ENCODE peak calls at places on chromosomes 5 and 9, in five cellular contexts. I is neuronal stem cell; J is CD8-positive, alpha-beta memory T cell; N is fibroblast of lung; Q is lung. E is an unnamed sample. For H3K27me3, the result is how much of the 10 kb centered on the place peaks cover.

GRCh38 chr5:136020383-136021015 is 8.3 kb upstream of the TGFBI start:
- DNase-seq in I (no peak), J (no peak), N (peak), Q (no peak), E (peak)

GRCh38 chr5:150021491-150022162 is 21.1 kb downstream of the HMGXB3 start:
- DNase-seq in I (no peak), J (no peak), N (peak), Q (no peak), E (no peak)

GRCh38 chr9:27460225-27461023 is 63.7 kb upstream of the IFNK start:
- DNase-seq in I (no peak), J (no peak), N (no peak), Q (no peak), E (no peak)

GRCh38 chr5:72512179-72512860 is 5.1 kb upstream of the ZNF366 start:
- DNase-seq in I (no peak), J (no peak), N (peak), Q (no peak), E (no peak)

GRCh38 chr5:104071887-104072286 is 509.3 kb upstream of the NUDT12 start:
- DNase-seq in I (no peak), J (no peak), N (no peak), Q (no peak), E (no peak)

GRCh38 chr5:41841325-41841724 is 28.9 kb downstream of the OXCT1 start:
- DNase-seq in I (no peak), J (no peak), N (no peak), Q (no peak), E (no peak)

GRCh38 chr9:71918419-71918818 is 7.0 kb downstream of the C9orf85 start:
- DNase-seq in I (no peak), J (no peak), N (no peak), Q (no peak), E (no peak)

GRCh38 chr5:14146725-14147124 is 3.6 kb downstream of the TRIO start:
- DNase-seq in I (no peak), J (no peak), N (peak), Q (no peak), E (no peak)

GRCh38 chr5:76439201-76439600 is 36.1 kb downstream of the IQGAP2 start:
- DNase-seq in I (no peak), J (no peak), N (no peak), Q (no peak), E (no peak)

GRCh38 chr9:124707667-124708066 is 63.4 kb downstream of the NR6A1 start:
- DNase-seq in I (no peak), J (no peak), N (peak), Q (no peak), E (no peak)

GRCh38 chr9:71746023-71746752 is 22.1 kb downstream of the CEMIP2 start:
- DNase-seq in I (no peak), J (no peak), N (no peak), Q (no peak), E (no peak)

GRCh38 chr5:143244000-143244736 is 159.3 kb downstream of the NR3C1 start:
- DNase-seq in I (no peak), J (no peak), N (peak), Q (peak), E (peak)

GRCh38 chr5:59430066-59430702 is 463.3 kb downstream of the PDE4D start:
- DNase-seq in I (no peak), J (no peak), N (no peak), Q (no peak), E (no peak)

GRCh38 chr9:5355817-5356216 is 16.1 kb upstream of the RLN1 start:
- DNase-seq in I (no peak), J (no peak), N (no peak), Q (no peak), E (no peak)

GRCh38 chr5:123865641-123866040 is 353.7 kb downstream of the CSNK1G3 start:
- DNase-seq in I (no peak), J (no peak), N (peak), Q (no peak), E (no peak)

GRCh38 chr5:83856898-83857297 is 136.2 kb upstream of the HAPLN1 start:
- DNase-seq in I (no peak), J (no peak), N (no peak), Q (no peak), E (no peak)

GRCh38 chr5:98489021-98489420 is 284.4 kb upstream of the RGMB start:
- DNase-seq in I (no peak), J (no peak), N (no peak), Q (no peak), E (no peak)

GRCh38 chr5:41527201-41527779 is 16.9 kb upstream of the PLCXD3 start:
- DNase-seq in I (no peak), J (no peak), N (peak), Q (no peak), E (no peak)

GRCh38 chr9:26112724-26113123 is 434.5 kb upstream of the TUSC1 start:
- DNase-seq in I (no peak), J (no peak), N (peak), Q (no peak), E (no peak)

GRCh38 chr9:96222132-96222531 is 79.8 kb downstream of the HSD17B3 start:
- DNase-seq in I (no peak), J (no peak), N (no peak), Q (no peak), E (no peak)

GRCh38 chr9:119898316-119898715 is 529.1 kb upstream of the BRINP1 start:
- DNase-seq in I (no peak), J (no peak), N (no peak), Q (no peak), E (no peak)

GRCh38 chr5:69416180-69416579 is 1.3 kb downstream of the MARVELD2 start:
- DNase-seq in I (peak), J (no peak), N (no peak), Q (no peak), E (no peak)

GRCh38 chr9:129640086-129640870 is 1.7 kb downstream of the ASB6 start:
- DNase-seq in I (no peak), J (no peak), N (peak), Q (no peak), E (no peak)

GRCh38 chr9:88746029-88746743 is 211.2 kb downstream of the NXNL2 start:
- DNase-seq in I (no peak), J (no peak), N (peak), Q (no peak), E (peak)

GRCh38 chr5:67639311-67639710 is 442.7 kb upstream of the CD180 start:
- DNase-seq in I (no peak), J (no peak), N (no peak), Q (no peak), E (no peak)

GRCh38 chr5:9658726-9659125 is 28.6 kb upstream of the TAS2R1 start:
- DNase-seq in I (no peak), J (no peak), N (no peak), Q (no peak), E (no peak)

GRCh38 chr9:755454-756381 is 85.8 kb upstream of the DMRT1 start:
- DNase-seq in I (no peak), J (no peak), N (peak), Q (no peak), E (no peak)

GRCh38 chr9:34374905-34375552 is 1.7 kb downstream of the MYORG start:
- DNase-seq in I (no peak), J (no peak), N (no peak), Q (no peak), E (peak)

GRCh38 chr5:137344723-137345322 is 154.3 kb downstream of the SPOCK1 start:
- DNase-seq in I (peak), J (no peak), N (peak), Q (no peak), E (peak)

GRCh38 chr5:145222622-145223021 is 612.5 kb downstream of the PRELID2 start:
- DNase-seq in I (no peak), J (no peak), N (no peak), Q (no peak), E (no peak)

GRCh38 chr5:97919719-97920118 is 736.7 kb upstream of the RIOK2 start:
- DNase-seq in I (no peak), J (no peak), N (no peak), Q (no peak), E (no peak)

GRCh38 chr5:58456486-58456885 is 3.4 kb downstream of the PLK2 start:
- DNase-seq in I (no peak), J (no peak), N (no peak), Q (no peak), E (no peak)

GRCh38 chr9:96490534-96491078 is 40.6 kb downstream of the HABP4 start:
- DNase-seq in I (no peak), J (no peak), N (no peak), Q (no peak), E (no peak)

GRCh38 chr5:68371607-68372006 is 156.1 kb downstream of the PIK3R1 start:
- DNase-seq in I (no peak), J (no peak), N (no peak), Q (no peak), E (no peak)

GRCh38 chr5:51650824-51651223 is 267.6 kb downstream of the ISL1 start:
- DNase-seq in I (no peak), J (no peak), N (no peak), Q (no peak), E (no peak)

GRCh38 chr5:143051244-143052058 is 281.3 kb downstream of the ARHGAP26 start:
- DNase-seq in I (no peak), J (no peak), N (peak), Q (no peak), E (no peak)

GRCh38 chr9:76022317-76022716 is 131.8 kb downstream of the PCSK5 start:
- DNase-seq in I (peak), J (no peak), N (no peak), Q (no peak), E (no peak)

GRCh38 chr5:36944607-36945225 is 68.1 kb downstream of the NIPBL start:
- DNase-seq in I (peak), J (no peak), N (peak), Q (no peak), E (no peak)

DNA sequence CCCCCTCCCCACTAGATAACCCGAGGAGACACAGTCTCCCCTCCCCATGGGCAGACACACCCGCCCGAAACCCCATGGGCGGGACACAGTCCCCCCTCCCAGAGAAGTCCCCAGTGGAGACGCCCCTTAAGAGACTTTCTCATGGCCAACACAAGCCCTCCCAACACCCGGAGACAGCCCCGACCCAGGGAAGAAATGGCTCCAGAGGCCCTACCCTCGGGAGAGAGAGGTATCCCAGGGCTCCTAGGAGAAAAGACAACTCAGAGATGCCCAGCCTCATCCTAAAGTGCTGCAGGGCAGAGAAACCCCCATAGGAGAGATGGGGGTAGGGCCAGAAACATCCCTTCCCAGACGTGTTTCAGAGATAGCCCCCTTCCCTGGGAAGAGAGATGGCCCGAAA is 27.4 kb downstream of the PCDH1 start:
- DNase-seq in I (no peak), J (no peak), N (no peak), Q (no peak), E (no peak)
- H3K4me3 ChIP-seq in I (no peak), J (no peak), N (no peak), Q (no peak), E (no peak)

DNA sequence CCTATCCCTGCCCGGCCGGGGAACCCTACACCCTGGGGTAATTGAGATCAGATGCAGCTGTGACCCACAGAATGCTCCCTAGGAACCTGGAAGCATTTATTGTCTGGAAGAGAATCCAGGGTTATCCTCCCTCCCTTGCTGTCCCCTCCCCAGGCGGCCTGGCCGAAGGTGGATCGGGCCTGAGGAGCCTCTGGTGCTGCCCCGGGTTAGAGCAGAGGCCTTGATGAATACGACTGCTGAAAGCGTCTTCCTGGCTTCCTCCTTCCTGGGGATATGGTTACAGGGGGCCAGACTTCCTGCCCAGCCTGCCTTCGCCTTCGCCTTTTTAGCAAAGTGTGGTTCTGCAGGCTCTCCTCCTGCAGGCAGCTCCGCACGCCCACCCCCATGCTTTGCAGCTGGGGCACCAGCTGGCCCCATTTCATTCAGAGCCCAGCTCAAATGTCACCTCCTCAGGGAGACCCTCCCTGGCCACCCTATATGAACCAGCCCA is 22.5 kb upstream of the PTGS1 start:
- DNase-seq in I (no peak), J (no peak), N (no peak), Q (no peak), E (no peak)
- H3K27ac ChIP-seq in I (no peak), J (no peak), N (no peak), Q (peak), E (no peak)

DNA sequence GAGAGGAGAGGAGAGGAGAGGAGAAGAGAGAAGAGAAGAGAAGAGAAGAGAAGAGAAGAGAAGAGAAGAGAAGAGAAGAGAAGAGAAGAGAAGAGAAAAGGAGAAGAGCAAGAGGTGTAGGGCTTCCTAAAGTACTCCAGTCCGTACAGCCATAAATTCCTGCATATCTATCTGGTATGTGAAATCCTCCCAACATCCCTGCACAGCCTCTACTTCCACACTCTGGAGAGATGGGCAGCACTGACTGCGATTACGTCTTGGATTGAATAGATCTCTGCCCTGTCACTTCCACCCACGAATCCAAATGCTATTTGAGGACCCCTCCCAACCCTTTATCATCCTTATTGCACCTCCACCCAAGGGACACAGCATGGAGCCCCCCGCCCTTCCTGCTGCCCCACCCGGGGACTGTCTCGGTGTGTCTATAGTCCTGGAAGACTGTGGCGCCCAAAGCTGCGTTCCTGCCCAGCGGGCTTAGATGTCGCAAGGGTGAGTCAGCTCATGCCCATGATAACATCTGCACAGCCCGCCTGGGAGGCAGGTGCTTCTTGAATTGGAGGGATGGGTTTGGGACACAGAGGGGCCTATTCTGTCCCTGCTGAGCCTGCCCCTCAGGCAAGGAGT is 105.6 kb upstream of the HAND1 start:
- DNase-seq in I (no peak), J (no peak), N (no peak), Q (no peak), E (no peak)
- H3K27me3 ChIP-seq in I (under half), J (under half), N (under half), Q (under half), E (under half)

DNA sequence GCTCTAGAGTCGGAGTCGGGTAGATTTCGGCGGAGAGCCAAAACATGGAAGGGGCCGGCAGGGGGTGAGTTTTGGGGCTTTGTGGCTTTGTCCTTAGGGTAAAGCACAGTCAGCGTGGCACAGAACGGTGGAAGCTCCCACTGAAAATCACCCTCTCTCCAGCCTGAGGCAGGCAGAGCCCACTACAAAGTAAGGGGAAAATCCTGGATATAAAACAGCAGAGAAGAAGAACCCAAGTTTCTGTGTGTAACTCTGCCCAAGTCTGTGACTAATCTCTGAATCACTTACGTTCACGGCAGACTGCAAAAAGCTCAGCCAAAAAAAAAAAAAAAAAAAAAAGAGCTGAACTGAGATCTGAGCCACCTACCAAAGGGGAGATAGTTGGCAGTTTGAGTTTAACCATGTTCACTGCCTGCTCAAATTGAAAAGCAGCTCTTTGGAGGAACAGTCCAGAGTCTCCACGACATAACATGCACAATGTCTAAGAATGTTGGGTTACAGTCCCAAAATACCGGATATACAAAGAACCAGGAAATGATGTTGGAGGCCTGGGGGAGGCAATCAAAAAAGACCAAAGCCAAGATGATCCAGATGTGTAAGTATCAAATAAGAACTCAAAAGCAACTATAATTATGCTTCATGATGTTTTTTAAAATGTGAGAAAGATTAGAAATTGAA is 26.7 kb upstream of the OR2K2 start:
- DNase-seq in I (no peak), J (no peak), N (peak), Q (no peak), E (no peak)
- H3K4me3 ChIP-seq in I (no peak), J (no peak), N (peak), Q (no peak), E (peak)

GRCh38 chr9:137250329-137251193 is 525 bp upstream of the STPG3 start:
- DNase-seq in I (no peak), J (no peak), N (no peak), Q (no peak), E (no peak)
- H3K27ac ChIP-seq in I (no peak), J (no peak), N (no peak), Q (no peak), E (no peak)

DNA sequence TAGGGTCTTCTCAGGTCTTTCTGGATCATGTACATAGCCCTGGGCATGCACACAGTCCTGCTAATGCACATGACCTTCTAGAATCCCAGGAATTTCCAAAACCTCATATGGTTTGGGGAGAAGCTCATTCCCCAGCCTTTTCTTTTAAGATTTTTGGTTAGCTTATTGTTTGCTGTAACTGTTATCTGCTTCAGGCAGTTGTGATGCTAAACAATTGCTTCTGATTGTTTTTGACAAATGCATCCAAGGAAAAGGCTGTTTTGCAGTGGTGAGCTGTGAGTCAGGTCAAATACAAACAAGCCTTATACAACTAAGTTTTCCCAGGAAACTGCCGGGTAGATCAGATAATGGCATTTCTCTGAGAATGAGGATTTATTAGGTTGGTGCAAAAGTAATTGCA is 32.7 kb downstream of the SMC5 start:
- DNase-seq in I (no peak), J (no peak), N (peak), Q (no peak), E (no peak)
- H3K27me3 ChIP-seq in I (under half), J (under half), N (under half), Q (under half), E (under half)

DNA sequence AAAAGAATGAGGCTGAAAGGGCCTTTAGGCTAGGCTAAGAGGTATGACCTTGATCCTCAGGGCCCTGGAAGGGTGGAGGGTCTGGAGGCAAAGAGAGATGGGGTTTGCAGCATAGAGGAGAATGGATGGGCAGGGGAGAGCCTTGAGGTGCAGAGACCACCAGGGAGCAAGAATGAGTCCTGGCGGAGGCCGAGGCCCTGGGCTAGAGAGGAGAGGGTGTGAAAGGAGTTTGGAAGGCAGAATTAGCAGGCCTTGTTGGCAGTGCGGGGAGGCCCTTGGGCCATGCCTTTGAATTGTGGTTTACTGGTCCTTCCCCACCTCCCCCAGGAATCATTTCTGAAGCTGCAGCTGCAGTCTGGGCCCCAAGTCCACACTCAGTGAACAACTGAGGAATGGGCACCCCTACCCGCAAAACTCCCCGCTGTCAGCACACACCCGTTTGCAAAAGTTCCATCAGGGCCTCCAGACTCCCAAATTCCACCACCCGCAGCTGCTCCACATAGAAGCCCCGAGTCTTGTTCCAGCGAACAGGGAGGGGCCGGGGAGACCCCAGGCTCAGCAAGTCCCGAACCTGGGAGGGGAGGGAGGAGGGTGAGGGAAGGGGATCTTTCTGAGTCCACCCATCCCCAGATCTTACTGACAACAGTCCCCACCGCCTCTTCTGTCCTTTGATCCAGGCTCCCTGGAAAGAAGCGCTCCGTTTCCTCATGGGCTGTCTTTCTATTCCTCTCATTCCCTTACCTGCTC is 2.1 kb downstream of the KIF12 start:
- DNase-seq in I (no peak), J (no peak), N (no peak), Q (no peak), E (no peak)
- H3K4me3 ChIP-seq in I (no peak), J (no peak), N (no peak), Q (no peak), E (no peak)

GRCh38 chr5:141680178-141680577 is 1.9 kb downstream of the ARAP3 start:
- DNase-seq in I (no peak), J (no peak), N (no peak), Q (no peak), E (no peak)

GRCh38 chr5:141681695-141682641 is at the start of gene ARAP3:
- DNase-seq in I (peak), J (peak), N (peak), Q (peak), E (peak)

GRCh38 chr5:141681295-141681694 is 735 bp downstream of the ARAP3 start:
- DNase-seq in I (no peak), J (no peak), N (no peak), Q (no peak), E (no peak)

GRCh38 chr5:141683596-141684161 is 1.6 kb upstream of the ARAP3 start:
- DNase-seq in I (no peak), J (no peak), N (no peak), Q (no peak), E (no peak)

GRCh38 chr5:141680751-141681201 is 1.3 kb downstream of the ARAP3 start:
- DNase-seq in I (peak), J (no peak), N (peak), Q (no peak), E (peak)
- H3K27ac ChIP-seq in I (peak), J (peak), N (peak), Q (peak), E (peak)

E was measured in transverse colon.